ENCODE peak calls at places on chromosomes 11 and 22, in ten cellular contexts. U is A549, H is RWPE1, M is tibial nerve, X is PC-3, L is substantia nigra, R is cardiac muscle cell, D is lower lobe of right lung, B is IMR-90, S is aorta. A is an unnamed sample.

GRCh38 chr11:19466314-19466713 is 225.6 kb upstream of the E2F8 start:
- DNase-seq in B (no peak), L (no peak), S (no peak), M (no peak), X (no peak), R (no peak), D (no peak), H (no peak), U (no peak), A (no peak)

GRCh38 chr22:36378080-36378788 is 9.5 kb downstream of the MYH9 start:
- DNase-seq in D (no peak), R (no peak), S (no peak), M (no peak), H (no peak), X (no peak), L (no peak), B (no peak), U (no peak), A (no peak)

GRCh38 chr11:74138572-74138971 is 32.2 kb downstream of the C2CD3 start:
- DNase-seq in U (peak), L (no peak), X (peak), S (no peak), M (no peak), R (peak), D (no peak), B (peak), H (peak), A (no peak)

GRCh38 chr11:1937616-1938342 is 9.4 kb upstream of the MRPL23 start:
- DNase-seq in D (peak), X (no peak), R (no peak), U (no peak), H (no peak), B (no peak), L (no peak), S (peak), M (no peak), A (no peak)

GRCh38 chr22:32448980-32449379 is 15.3 kb downstream of the BPIFC start:
- DNase-seq in L (no peak), X (peak), B (no peak), H (no peak), R (no peak), S (no peak), U (no peak), D (no peak), M (no peak), A (no peak)

GRCh38 chr11:27688076-27688475 is 12.2 kb downstream of the BDNF start:
- DNase-seq in D (no peak), L (no peak), M (no peak), X (no peak), B (no peak), U (no peak), H (no peak), S (no peak), R (no peak), A (no peak)

GRCh38 chr11:118148877-118149276 is 3.7 kb downstream of the SCN4B start:
- DNase-seq in M (no peak), S (no peak), X (no peak), B (no peak), R (no peak), H (no peak), U (no peak), L (no peak), D (no peak), A (no peak)

GRCh38 chr22:23182289-23183106 is 2.2 kb downstream of the BCR start:
- DNase-seq in M (no peak), L (no peak), S (no peak), B (peak), R (no peak), X (peak), H (peak), U (no peak), D (no peak), A (no peak)

GRCh38 chr22:43260818-43261217 is 73.9 kb upstream of the TTLL12 start:
- DNase-seq in R (no peak), H (no peak), S (no peak), U (no peak), D (no peak), B (peak), L (no peak), X (no peak), M (peak), A (no peak)

GRCh38 chr11:76977791-76978190 is 56.4 kb upstream of the B3GNT6 start:
- DNase-seq in R (no peak), H (no peak), L (no peak), D (no peak), M (no peak), B (no peak), X (no peak), U (no peak), S (no peak), A (no peak)

GRCh38 chr22:27726726-27727449 is 74.7 kb downstream of the MN1 start:
- DNase-seq in B (peak), L (no peak), R (peak), X (peak), D (peak), U (peak), S (peak), H (peak), M (no peak), A (no peak)

GRCh38 chr11:115168229-115168671 is 336.0 kb downstream of the CADM1 start:
- DNase-seq in D (no peak), X (no peak), U (no peak), M (no peak), B (no peak), S (no peak), L (no peak), R (no peak), H (peak), A (no peak)

GRCh38 chr11:126181939-126182730 is 29.3 kb downstream of the RPUSD4 start:
- DNase-seq in D (peak), S (no peak), X (no peak), R (no peak), B (no peak), M (no peak), H (no peak), L (no peak), U (no peak), A (no peak)

GRCh38 chr22:39524089-39524752 is 3.9 kb downstream of the ATF4 start:
- DNase-seq in L (no peak), B (no peak), M (no peak), R (no peak), X (no peak), D (peak), H (no peak), S (no peak), U (no peak), A (no peak)

GRCh38 chr11:120208012-120208441 is 2.8 kb upstream of the OAF start:
- DNase-seq in R (peak), L (no peak), X (no peak), B (no peak), M (no peak), D (no peak), S (no peak), U (no peak), H (no peak), A (no peak)

GRCh38 chr11:72039108-72039850 is 40.6 kb downstream of the IL18BP start:
- DNase-seq in M (no peak), D (peak), B (peak), S (no peak), H (no peak), U (no peak), X (no peak), L (no peak), R (peak), A (no peak)

GRCh38 chr22:44894321-44894720 is 115.5 kb downstream of the PHF21B start:
- DNase-seq in D (no peak), U (no peak), S (no peak), L (no peak), X (no peak), B (no peak), R (no peak), H (no peak), M (no peak), A (no peak)

GRCh38 chr22:28180804-28181203 is 261.7 kb upstream of the PITPNB start:
- DNase-seq in L (no peak), U (no peak), X (no peak), S (no peak), D (no peak), R (no peak), H (no peak), M (no peak), B (no peak), A (no peak)

GRCh38 chr11:21861314-21861713 is 331.6 kb upstream of the ANO5 start:
- DNase-seq in S (no peak), H (no peak), X (no peak), D (no peak), M (no peak), B (no peak), U (no peak), L (no peak), R (no peak), A (no peak)

GRCh38 chr22:44693756-44694155 is 8.2 kb upstream of the PRR5 start:
- DNase-seq in L (no peak), R (no peak), S (no peak), H (no peak), U (no peak), D (no peak), X (no peak), B (no peak), M (no peak), A (no peak)

GRCh38 chr11:45262900-45263299 is 23.2 kb downstream of the SYT13 start:
- DNase-seq in U (no peak), S (no peak), X (no peak), R (no peak), H (no peak), L (no peak), D (no peak), B (no peak), M (no peak), A (no peak)

GRCh38 chr22:25747245-25747944 is 5.4 kb downstream of the MYO18B start:
- DNase-seq in H (peak), U (peak), R (peak), M (no peak), X (no peak), L (no peak), S (peak), B (peak), D (no peak), A (no peak)

GRCh38 chr11:111006207-111006606 is 239.3 kb upstream of the POU2AF2 start:
- DNase-seq in L (no peak), M (no peak), B (no peak), H (no peak), X (no peak), S (no peak), R (no peak), U (no peak), D (no peak), A (no peak)

GRCh38 chr11:67266424-67267187 is at the start of gene GRK2:
- DNase-seq in H (no peak), L (no peak), D (peak), R (peak), X (peak), M (no peak), B (peak), S (peak), U (peak), A (no peak)

DNA sequence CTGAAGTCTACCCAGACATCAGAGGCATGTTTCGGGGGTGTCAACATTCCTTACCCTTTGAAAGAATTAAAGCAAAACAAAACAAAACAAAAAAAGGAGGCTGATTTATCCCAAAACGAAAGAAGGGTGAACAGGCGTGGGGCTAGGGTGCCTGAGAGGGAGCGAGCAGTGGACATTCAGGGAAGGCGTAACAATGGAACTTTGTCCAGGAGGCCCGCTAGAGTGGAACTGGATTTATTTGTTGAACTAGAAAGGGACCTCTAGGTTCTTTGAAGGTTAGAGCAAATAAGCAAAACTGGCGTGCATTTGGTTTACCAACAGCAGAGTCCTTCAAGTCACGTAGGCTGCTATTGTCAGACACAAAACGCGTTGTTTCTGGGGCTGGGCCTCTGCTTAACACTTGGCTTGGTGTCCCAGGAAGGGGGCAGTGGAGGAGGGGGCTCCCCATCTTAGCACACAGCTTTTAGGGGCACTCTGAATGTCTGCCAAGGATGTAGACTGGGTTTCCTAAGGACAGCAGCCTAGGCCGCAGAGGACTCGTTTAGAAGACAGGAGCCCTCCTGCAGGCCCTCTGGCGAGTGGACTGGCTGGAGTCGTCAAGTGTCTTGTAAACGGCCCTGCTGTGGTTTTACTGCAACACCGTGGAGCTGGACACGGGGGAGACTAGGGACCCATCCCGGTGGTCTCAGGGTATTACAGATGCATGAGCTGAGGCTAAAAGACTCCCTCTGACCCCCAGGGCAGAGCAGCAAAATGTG is 203.7 kb upstream of the SORL1-AS1 start:
- DNase-seq in X (no peak), D (no peak), M (no peak), S (no peak), H (no peak), R (no peak), U (no peak), L (no peak), B (no peak), A (no peak)
- H3K27ac ChIP-seq in X (peak), D (peak), M (peak), S (peak), H (peak), R (peak), U (peak), L (peak), B (peak), A (peak)

DNA sequence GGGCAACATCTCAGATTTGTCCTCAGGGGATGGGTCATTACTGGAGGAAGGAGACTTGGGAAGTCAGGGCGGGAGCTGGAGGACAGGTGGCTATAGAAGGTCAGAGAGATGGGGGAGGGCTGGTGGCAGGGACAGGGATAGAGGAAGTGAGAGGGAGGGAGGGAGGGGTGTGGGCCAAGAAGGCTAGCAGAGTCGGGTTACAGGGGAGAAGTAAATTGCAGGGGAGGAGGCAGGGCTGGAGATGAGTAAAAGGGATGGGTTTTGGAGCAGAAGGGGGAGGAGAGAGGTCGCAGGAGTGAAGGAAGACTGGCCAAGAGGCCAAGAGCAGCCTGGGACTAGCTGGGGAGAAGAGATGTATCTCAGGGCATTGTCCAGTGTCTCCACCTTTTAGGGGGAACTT is 33.0 kb downstream of the LRRC10B start:
- DNase-seq in R (peak), D (no peak), H (peak), L (no peak), U (peak), S (no peak), B (peak), M (no peak), X (peak), A (no peak)
- H3K27ac ChIP-seq in R (no peak), D (no peak), H (peak), L (no peak), U (no peak), S (no peak), B (no peak), M (no peak), X (no peak), A (no peak)

GRCh38 chr11:14541180-14541579 is 21.0 kb upstream of the PSMA1 start:
- DNase-seq in X (no peak), S (no peak), B (no peak), H (no peak), M (no peak), L (no peak), D (no peak), R (peak), U (no peak), A (no peak)
- H3K27ac ChIP-seq in X (no peak), S (peak), B (no peak), H (no peak), M (peak), L (no peak), D (peak), R (no peak), U (no peak), A (no peak)

DNA sequence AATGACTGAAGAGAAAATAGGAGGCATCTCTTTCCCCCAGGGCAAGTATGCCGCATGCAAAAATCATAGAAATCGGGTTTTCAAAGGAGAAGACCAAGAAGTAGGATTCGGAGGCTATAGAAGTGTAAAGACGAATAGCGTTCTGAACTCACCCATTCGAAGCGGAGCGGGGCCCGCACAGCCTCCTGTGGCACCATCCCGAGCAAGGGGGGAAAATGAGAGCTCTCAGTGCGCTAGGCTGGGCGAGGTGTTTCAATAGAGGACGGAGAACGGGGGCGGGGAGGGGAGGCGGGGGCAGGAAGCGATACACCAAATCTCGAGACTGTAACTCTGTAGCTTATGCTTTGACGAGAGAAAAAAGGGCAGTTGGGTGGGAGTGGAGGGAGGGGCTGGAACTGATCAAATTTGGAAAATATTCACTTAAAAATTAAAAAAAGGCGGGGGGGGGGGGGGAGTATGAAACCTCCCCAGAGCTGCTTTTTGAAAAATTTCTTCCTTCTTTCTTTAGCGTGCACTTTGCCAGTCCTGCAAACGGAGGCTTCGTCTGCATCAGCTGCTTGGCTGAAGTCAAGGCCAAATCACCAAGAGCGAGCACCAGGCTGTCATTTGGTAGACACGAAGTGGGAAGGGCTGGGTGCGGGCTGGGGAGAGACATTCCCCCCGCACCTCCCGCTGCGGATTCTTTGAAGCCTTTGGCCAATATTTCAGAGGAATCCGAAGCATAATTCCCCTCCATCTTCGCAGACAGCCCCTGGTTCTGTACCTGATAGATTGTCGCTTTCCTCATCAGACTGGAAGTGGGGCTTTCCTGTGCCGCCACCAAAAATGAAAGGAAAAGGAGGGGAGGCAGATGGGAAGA is 15.6 kb downstream of the BLID start:
- DNase-seq in H (no peak), U (no peak), D (no peak), B (peak), L (peak), S (peak), X (no peak), M (peak), R (peak), A (peak)
- H3K27ac ChIP-seq in H (no peak), U (no peak), D (peak), B (peak), L (peak), S (peak), X (peak), M (peak), R (peak), A (peak)

DNA sequence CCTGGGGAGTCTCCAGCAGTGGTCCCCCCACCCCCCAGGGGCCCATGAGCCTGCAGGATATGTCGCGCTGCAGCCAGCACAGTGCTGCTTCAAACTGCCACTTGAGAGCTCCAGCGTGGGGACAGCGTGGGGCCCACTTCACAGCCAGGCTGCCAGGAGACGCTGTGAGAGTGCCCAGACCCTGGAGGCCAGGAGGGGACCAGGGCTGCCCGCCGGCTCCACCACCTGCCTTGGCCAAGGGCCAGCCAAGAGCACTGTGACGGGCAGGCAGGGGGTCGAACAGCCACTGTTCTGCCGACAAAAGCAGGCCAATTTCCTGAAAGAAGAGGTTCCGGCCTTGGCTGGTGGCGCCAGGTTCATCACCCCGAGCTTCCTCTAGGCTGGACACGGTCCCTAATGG is 60.2 kb downstream of the FLRT1 start:
- DNase-seq in M (no peak), B (no peak), L (no peak), X (no peak), U (no peak), R (no peak), S (no peak), H (no peak), D (no peak), A (no peak)
- H3K27ac ChIP-seq in M (peak), B (no peak), L (peak), X (no peak), U (no peak), R (peak), S (no peak), H (no peak), D (no peak), A (peak)

GRCh38 chr11:101296896-101297295 is 167.3 kb upstream of the PGR start:
- DNase-seq in U (no peak), H (no peak), S (no peak), R (no peak), B (no peak), M (no peak), X (peak), D (no peak), L (no peak), A (no peak)

GRCh38 chr11:101299210-101299609 is 169.6 kb upstream of the PGR start:
- DNase-seq in L (no peak), X (no peak), R (no peak), D (no peak), M (no peak), S (no peak), U (no peak), H (no peak), B (no peak), A (no peak)
- H3K27ac ChIP-seq in L (no peak), X (no peak), R (no peak), D (no peak), M (no peak), S (no peak), U (no peak), H (no peak), B (no peak), A (no peak)

DNA sequence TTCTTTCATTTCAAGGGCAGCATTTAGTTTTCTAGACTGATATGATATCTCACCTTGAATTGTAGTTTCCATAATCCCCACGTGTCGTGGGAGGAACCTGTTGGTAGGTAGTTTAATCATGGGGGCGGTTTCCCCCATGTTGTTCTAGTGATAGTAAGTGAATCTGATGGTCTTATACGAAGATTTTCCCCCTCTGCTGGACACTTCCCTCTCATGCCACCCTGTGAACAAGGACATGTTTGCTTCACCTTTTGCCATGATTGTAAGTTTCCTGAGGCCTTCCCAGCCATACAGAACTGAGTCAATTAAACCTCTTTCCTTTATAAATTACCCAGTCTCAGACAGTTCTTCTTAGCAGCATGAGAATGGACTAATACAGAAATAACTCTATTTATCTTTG is 851.1 kb upstream of the FAT3 start:
- DNase-seq in H (no peak), X (peak), R (no peak), D (no peak), L (no peak), U (no peak), B (no peak), S (no peak), M (no peak), A (no peak)
- H3K27ac ChIP-seq in H (no peak), X (no peak), R (no peak), D (no peak), L (no peak), U (no peak), B (no peak), S (no peak), M (no peak), A (no peak)

A was measured in caudate nucleus.